ENCODE peak calls at places on chromosomes 13 and 19, in seven cellular contexts. U, R, P, S, A, I and N are unnamed samples.
A peak's percentile ranks its signal among the peaks of the same experiment; 100 is the strongest.

GRCh38 chr13:31909889-31910551 is 121.6 kb upstream of the FRY start:
- DNase-seq in U (peak; percentile 49), R (peak; percentile 8), P (no peak), S (peak; percentile 23), A (no peak), I (no peak), N (no peak)

GRCh38 chr13:75407998-75408397 is 74.0 kb downstream of the TBC1D4 start:
- DNase-seq in U (no peak), R (no peak), P (no peak), S (no peak), A (no peak), I (no peak), N (no peak)

GRCh38 chr19:18208098-18208951 is 4.5 kb upstream of the RAB3A start:
- DNase-seq in U (peak; percentile 61), R (no peak), P (peak; percentile 44), S (peak; percentile 89), A (no peak), I (peak; percentile 40), N (no peak)

GRCh38 chr19:30936276-30936675 is 413.0 kb downstream of the TSHZ3 start:
- DNase-seq in U (no peak), R (no peak), P (no peak), S (no peak), A (no peak), I (no peak), N (no peak)

GRCh38 chr19:17681505-17682125 is 6.5 kb downstream of the UNC13A start:
- DNase-seq in U (no peak), R (no peak), P (peak; percentile 31), S (peak; percentile 81), A (no peak), I (peak; percentile 53), N (no peak)

GRCh38 chr13:79779761-79780160 is 298.8 kb downstream of the NDFIP2 start:
- DNase-seq in U (no peak), R (no peak), P (no peak), S (peak; percentile 68), A (no peak), I (no peak), N (no peak)

GRCh38 chr13:113613789-113614379 is 29.3 kb downstream of the TFDP1 start:
- DNase-seq in U (no peak), R (no peak), P (no peak), S (no peak), A (no peak), I (no peak), N (no peak)

GRCh38 chr19:51018745-51019543 is 565 bp downstream of the KLK10 start:
- DNase-seq in U (no peak), R (no peak), P (no peak), S (no peak), A (no peak), I (no peak), N (no peak)

GRCh38 chr13:41026806-41027205 is 7.7 kb upstream of the ELF1 start:
- DNase-seq in U (no peak), R (no peak), P (no peak), S (no peak), A (no peak), I (no peak), N (no peak)

GRCh38 chr19:15680923-15681322 is 8.0 kb downstream of the CYP4F12 start:
- DNase-seq in U (no peak), R (no peak), P (no peak), S (no peak), A (no peak), I (no peak), N (no peak)

GRCh38 chr13:52751196-52751595 is 11.6 kb upstream of the CNMD start:
- DNase-seq in U (no peak), R (no peak), P (no peak), S (no peak), A (no peak), I (no peak), N (no peak)

GRCh38 chr19:15022752-15023151 is 26.5 kb upstream of the CASP14 start:
- DNase-seq in U (no peak), R (no peak), P (no peak), S (no peak), A (no peak), I (no peak), N (no peak)

GRCh38 chr13:101415358-101416174 is 742 bp downstream of the NALCN start:
- DNase-seq in U (no peak), R (no peak), P (no peak), S (no peak), A (peak; percentile 62), I (no peak), N (peak; percentile 40)